ENCODE peak calls at places on chromosomes 7 and 10, in four cellular contexts. M is NB4, T is HCT116, E is IMR-90. J is an unnamed sample.

GRCh38 chr7:139532636-139533035 is 9.2 kb downstream of the CLEC2L start:
- DNase-seq in M (no peak), T (no peak), E (no peak), J (no peak)

GRCh38 chr10:70461397-70462348 is 16.9 kb upstream of the PALD1 start:
- DNase-seq in T (peak), M (peak), E (peak), J (no peak)

GRCh38 chr7:106071999-106072714 is 40.0 kb downstream of the SYPL1 start:
- DNase-seq in M (no peak), E (no peak), T (no peak), J (no peak)

GRCh38 chr10:99917963-99918825 is 91.6 kb downstream of the DNMBP start:
- DNase-seq in E (peak), T (no peak), M (no peak), J (no peak)

GRCh38 chr7:137986252-137987010 is 15.5 kb downstream of the CREB3L2 start:
- DNase-seq in E (peak), T (no peak), M (no peak), J (no peak)

GRCh38 chr7:137669706-137670105 is 177.1 kb downstream of the DGKI start:
- DNase-seq in T (no peak), E (peak), M (no peak), J (no peak)

GRCh38 chr7:15309891-15310290 is 251.9 kb downstream of the AGMO start:
- DNase-seq in T (no peak), E (peak), M (no peak), J (no peak)

GRCh38 chr7:36048141-36048901 is 104.7 kb upstream of the EEPD1 start:
- DNase-seq in M (peak), E (peak), T (no peak), J (no peak)

GRCh38 chr7:141263508-141263907 is 189.6 kb downstream of the TMEM178B start:
- DNase-seq in T (no peak), E (no peak), M (no peak), J (no peak)

GRCh38 chr10:60662917-60663614 is 115.2 kb upstream of the CDK1 start:
- DNase-seq in T (peak), E (peak), M (peak), J (no peak)

GRCh38 chr7:47596502-47597202 is 14.7 kb upstream of the TNS3 start:
- DNase-seq in T (no peak), E (no peak), M (no peak), J (no peak)

GRCh38 chr7:155467846-155468821 is 10.2 kb downstream of the EN2 start:
- DNase-seq in M (peak), E (no peak), T (no peak), J (no peak)

GRCh38 chr7:43572516-43573049 is 10.3 kb upstream of the STK17A start:
- DNase-seq in M (peak), E (peak), T (peak), J (no peak)

GRCh38 chr7:28168393-28169158 is 12.0 kb downstream of the JAZF1 start:
- DNase-seq in T (no peak), M (no peak), E (peak), J (no peak)

GRCh38 chr7:105839271-105839670 is 37.1 kb downstream of the ATXN7L1 start:
- DNase-seq in M (no peak), E (no peak), T (no peak), J (no peak)

GRCh38 chr10:19930936-19931859 is 115.0 kb downstream of the PLXDC2 start:
- DNase-seq in T (no peak), M (no peak), E (peak), J (no peak)

GRCh38 chr10:23402856-23403255 is 36.0 kb upstream of the OTUD1 start:
- DNase-seq in E (no peak), T (no peak), M (no peak), J (no peak)

GRCh38 chr10:128173383-128173782 is 47.2 kb upstream of the MKI67 start:
- DNase-seq in T (no peak), E (no peak), M (no peak), J (no peak)

GRCh38 chr10:4198216-4198615 is 413.2 kb upstream of the KLF6 start:
- DNase-seq in T (no peak), E (no peak), M (no peak), J (no peak)

GRCh38 chr10:131746241-131746711 is 154.5 kb upstream of the PPP2R2D start:
- DNase-seq in M (no peak), T (no peak), E (no peak), J (no peak)

GRCh38 chr10:63267414-63268138 is 134.4 kb downstream of the NRBF2 start:
- DNase-seq in M (peak), E (peak), T (peak), J (no peak)

GRCh38 chr7:106166651-106167342 is 54.7 kb upstream of the SYPL1 start:
- DNase-seq in T (peak), E (peak), M (peak), J (no peak)

GRCh38 chr10:3886191-3886590 is 101.2 kb upstream of the KLF6 start:
- DNase-seq in M (no peak), T (no peak), E (peak), J (no peak)

GRCh38 chr10:35643976-35644799 is 2.1 kb upstream of the FZD8 start:
- DNase-seq in M (peak), E (no peak), T (no peak), J (no peak)

GRCh38 chr10:68099736-68100135 is 9.6 kb upstream of the MYPN start:
- DNase-seq in M (no peak), E (peak), T (no peak), J (no peak)

GRCh38 chr7:30595461-30596042 is 874 bp downstream of the GARS1 start:
- DNase-seq in E (no peak), T (no peak), M (no peak), J (no peak)

GRCh38 chr10:19133992-19134391 is 85.4 kb downstream of the MALRD1 start:
- DNase-seq in T (no peak), M (no peak), E (no peak), J (no peak)

GRCh38 chr10:70221030-70221429 is 12.2 kb downstream of the PPA1 start:
- DNase-seq in E (no peak), M (peak), T (no peak), J (no peak)

GRCh38 chr7:72072901-72073300 is 339.2 kb downstream of the CALN1 start:
- DNase-seq in E (no peak), M (no peak), T (no peak), J (no peak)

GRCh38 chr10:34815174-34816066 is at the start of gene PARD3:
- DNase-seq in E (peak), M (peak), T (no peak), J (no peak)

GRCh38 chr7:39950473-39951155 is 558 bp downstream of the CDK13 start:
- DNase-seq in E (peak), T (no peak), M (peak), J (no peak)

GRCh38 chr7:39952791-39953190 is 2.7 kb downstream of the CDK13 start:
- DNase-seq in T (no peak), E (peak), M (no peak), J (no peak)

GRCh38 chr7:39951943-39952194 is 1.8 kb downstream of the CDK13 start:
- DNase-seq in M (no peak), T (no peak), E (no peak), J (no peak)

GRCh38 chr7:39951156-39951942 is 1.3 kb downstream of the CDK13 start:
- DNase-seq in M (peak), T (no peak), E (peak), J (no peak)

DNA sequence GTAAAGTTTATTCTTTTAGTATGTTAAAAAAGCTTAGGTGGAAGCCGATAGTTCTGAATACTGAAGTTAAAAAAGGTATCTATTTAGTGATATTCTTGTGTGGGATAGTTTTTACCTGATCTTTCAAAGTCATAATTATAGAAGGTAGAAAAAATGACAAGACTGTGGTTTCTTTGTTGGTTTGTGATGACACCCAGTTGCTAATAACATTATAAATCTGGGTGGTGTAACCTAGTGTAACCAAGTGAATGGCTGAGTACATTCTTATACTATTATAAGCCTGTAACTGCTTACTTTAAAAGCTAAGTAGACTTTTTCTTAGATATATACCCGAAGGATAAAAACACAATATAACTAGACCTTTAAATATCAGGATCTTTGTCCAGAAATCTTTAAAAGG is 2.3 kb downstream of the CDK13 start:
- DNase-seq in M (peak), T (no peak), E (peak), J (no peak)
- H3K4me3 ChIP-seq in M (peak), T (peak), E (peak), J (peak)

DNA sequence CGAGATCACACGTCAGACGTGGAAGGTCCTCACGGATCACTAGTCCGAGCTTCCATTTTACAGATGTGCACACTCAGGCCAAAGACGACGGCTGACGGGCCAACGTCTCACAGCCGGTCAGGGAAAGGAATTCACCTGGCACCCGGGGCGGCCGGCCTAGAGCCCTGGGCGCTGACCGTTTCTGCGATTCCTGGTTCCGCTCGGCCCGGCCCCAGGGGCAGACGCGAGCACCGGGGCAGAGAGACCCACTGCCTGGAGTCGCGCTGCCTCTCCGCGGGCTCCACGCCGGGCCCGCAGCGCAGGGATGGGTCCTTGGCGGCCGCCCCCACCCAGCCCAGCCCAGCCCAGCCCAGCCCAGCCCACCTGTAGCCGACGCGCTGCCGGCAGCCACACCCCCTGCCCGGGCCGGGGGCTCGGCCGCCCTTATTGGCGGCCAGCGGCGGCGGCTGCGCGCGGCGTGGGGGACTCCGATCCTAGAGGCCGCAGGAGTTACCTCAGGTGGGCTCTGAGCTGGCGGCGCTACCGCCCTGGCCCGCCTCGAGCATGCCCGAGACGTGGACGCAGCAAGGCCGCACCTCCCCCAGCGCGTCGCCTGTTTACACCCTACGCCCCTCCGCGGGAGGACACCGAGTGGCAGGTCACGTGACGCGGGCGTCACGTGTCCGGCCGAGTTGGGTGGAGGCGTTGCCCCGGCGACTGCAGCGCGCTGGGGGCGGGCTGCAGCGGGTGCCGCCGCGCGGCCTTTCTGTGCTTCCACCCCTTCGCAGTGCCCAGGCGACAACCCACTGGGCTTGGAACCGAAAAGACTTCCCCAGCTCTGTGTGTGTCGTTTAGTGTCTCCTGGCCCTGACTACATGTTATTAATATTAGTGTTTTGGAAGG is 78.1 kb downstream of the ZFAND4 start:
- DNase-seq in E (peak), T (peak), M (peak), J (no peak)
- TF ChIP-seq POLR2A in E (no peak), T (no peak), M (peak), J (no peak)

GRCh38 chr10:435397-435796 is 254.1 kb downstream of the DIP2C start:
- DNase-seq in E (no peak), M (no peak), T (no peak), J (no peak)

GRCh38 chr10:437698-438490 is 251.6 kb downstream of the DIP2C start:
- DNase-seq in T (no peak), E (no peak), M (no peak), J (no peak)

GRCh38 chr10:440127-440526 is 249.3 kb downstream of the DIP2C start:
- DNase-seq in M (no peak), E (no peak), T (no peak), J (no peak)

GRCh38 chr10:436013-436697 is 253.3 kb downstream of the DIP2C start:
- DNase-seq in M (no peak), E (no peak), T (peak), J (no peak)

GRCh38 chr10:436911-437665 is 252.4 kb downstream of the DIP2C start:
- DNase-seq in E (no peak), T (peak), M (no peak), J (no peak)
- H3K4me3 ChIP-seq in E (no peak), T (no peak), M (no peak), J (no peak)

DNA sequence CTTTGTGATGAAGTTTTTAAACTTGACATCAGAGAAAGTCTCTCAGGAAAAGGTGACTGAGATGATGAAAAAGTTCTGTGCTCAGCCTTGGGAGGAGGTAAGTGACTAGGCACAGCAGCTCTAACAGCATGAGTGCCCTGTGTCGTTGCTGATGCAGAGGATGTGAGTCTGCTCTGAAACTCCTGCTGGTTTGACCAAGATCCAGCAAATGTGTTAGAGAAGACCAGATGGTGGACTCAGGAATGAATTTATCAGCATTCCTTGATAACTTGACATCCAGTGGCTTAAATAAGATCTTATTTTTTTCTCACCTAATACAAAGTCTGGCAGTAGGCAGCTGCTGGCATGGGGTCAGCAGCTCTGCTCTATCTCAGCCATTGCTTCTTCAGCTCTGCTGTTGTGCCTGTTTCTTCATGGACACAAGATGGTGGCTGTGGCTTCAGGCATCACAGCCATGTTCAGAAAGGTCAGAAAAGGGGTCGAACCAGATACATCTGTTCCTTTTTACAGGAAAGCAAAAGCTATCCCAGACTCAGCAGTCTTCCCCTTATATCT is 47.2 kb upstream of the CC2D2B start:
- DNase-seq in E (peak), M (no peak), T (no peak), J (no peak)
- TF ChIP-seq POLR2A in E (no peak), M (no peak), T (no peak), J (no peak)

GRCh38 chr10:57692255-57692980 is 575.3 kb downstream of the IPMK start:
- DNase-seq in T (no peak), M (no peak), E (peak), J (no peak)
- H3K4me3 ChIP-seq in T (no peak), M (no peak), E (no peak), J (no peak)

J was measured in vagina.